ENCODE peak calls at places on chromosomes 1 and 21, in seven cellular contexts. W is NCI-H1092 treated with DMSO at 0.1 percent for 48 hours, N is glomerular endothelial cell, Z is MV-4-11, A is neural crest cell, F is amygdala, X is lower leg skin. B is an unnamed sample.

GRCh38 chr1:231226161-231226560 is 14.9 kb upstream of the GNPAT start:
- DNase-seq in Z (no peak), X (no peak), W (no peak), A (no peak), F (no peak), N (no peak), B (no peak)

GRCh38 chr1:3968851-3969250 is 68.8 kb upstream of the C1orf174 start:
- DNase-seq in Z (no peak), F (no peak), A (no peak), W (no peak), X (no peak), N (no peak), B (no peak)

GRCh38 chr1:205947024-205947423 is 3.8 kb upstream of the SLC26A9 start:
- DNase-seq in Z (no peak), F (no peak), X (peak), N (no peak), A (no peak), W (no peak), B (no peak)

GRCh38 chr1:180521474-180522203 is 19.3 kb upstream of the ACBD6 start:
- DNase-seq in W (no peak), Z (no peak), X (no peak), F (no peak), A (no peak), N (no peak), B (no peak)

GRCh38 chr1:203217668-203218067 is 11.8 kb downstream of the CHIT1 start:
- DNase-seq in W (no peak), A (no peak), N (no peak), F (no peak), X (no peak), Z (no peak), B (no peak)

GRCh38 chr1:111275079-111275478 is 15.6 kb upstream of the CHIA start:
- DNase-seq in F (peak), A (no peak), X (peak), N (no peak), W (no peak), Z (peak), B (peak)

GRCh38 chr1:19734056-19734455 is 65.7 kb downstream of the TMCO4 start:
- DNase-seq in F (no peak), W (no peak), N (no peak), Z (no peak), A (no peak), X (no peak), B (no peak)

GRCh38 chr1:50829010-50829958 is 130.8 kb downstream of the FAF1 start:
- DNase-seq in W (no peak), Z (no peak), A (no peak), N (peak), F (no peak), X (no peak), B (no peak)

GRCh38 chr1:51526248-51526647 is 7.2 kb upstream of the EPS15 start:
- DNase-seq in F (no peak), W (no peak), A (no peak), N (no peak), Z (no peak), X (no peak), B (no peak)

GRCh38 chr1:183101841-183102276 is 78.6 kb downstream of the LAMC1 start:
- DNase-seq in N (no peak), F (no peak), A (no peak), Z (peak), W (no peak), X (no peak), B (no peak)

GRCh38 chr1:86154581-86155060 is 2.0 kb downstream of the COL24A1 start:
- DNase-seq in Z (no peak), W (no peak), N (no peak), A (peak), X (no peak), F (no peak), B (no peak)

GRCh38 chr21:14215971-14216621 is at the start of gene RBM11:
- DNase-seq in W (peak), Z (no peak), X (peak), F (peak), N (no peak), A (peak), B (peak)

GRCh38 chr1:50251592-50252165 is 143.0 kb downstream of the ELAVL4 start:
- DNase-seq in W (peak), F (no peak), A (no peak), X (no peak), Z (no peak), N (no peak), B (no peak)

GRCh38 chr1:226149806-226150205 is 36.7 kb downstream of the ACBD3 start:
- DNase-seq in N (no peak), F (no peak), A (no peak), Z (peak), X (no peak), W (no peak), B (no peak)

GRCh38 chr1:201666645-201667044 is 127.7 kb downstream of the NAV1 start:
- DNase-seq in N (no peak), Z (no peak), W (no peak), X (no peak), F (no peak), A (no peak), B (no peak)

GRCh38 chr1:90434460-90434859 is 282.6 kb downstream of the BARHL2 start:
- DNase-seq in N (no peak), X (no peak), F (no peak), W (no peak), Z (no peak), A (no peak), B (no peak)

GRCh38 chr1:212712451-212713303 is 13.0 kb upstream of the BATF3 start:
- DNase-seq in W (no peak), A (no peak), N (no peak), X (no peak), Z (peak), F (no peak), B (no peak)

GRCh38 chr1:78267513-78268218 is 221.9 kb downstream of the GIPC2 start:
- DNase-seq in X (no peak), W (no peak), A (no peak), F (no peak), N (no peak), Z (no peak), B (no peak)

GRCh38 chr1:186792870-186793581 is 35.7 kb upstream of the PLA2G4A start:
- DNase-seq in Z (no peak), A (no peak), N (no peak), F (no peak), W (no peak), X (no peak), B (no peak)

GRCh38 chr21:32771134-32771523 is 426 bp downstream of the PAXBP1 start:
- DNase-seq in F (no peak), X (peak), Z (peak), W (no peak), A (no peak), N (no peak), B (no peak)

GRCh38 chr1:175338447-175339135 is 146.0 kb upstream of the KIAA0040 start:
- DNase-seq in W (no peak), X (no peak), F (no peak), N (no peak), A (peak), Z (no peak), B (no peak)

GRCh38 chr1:154335351-154335714 is 10.0 kb downstream of the ATP8B2 start:
- DNase-seq in Z (no peak), A (no peak), W (no peak), X (no peak), F (no peak), N (no peak), B (no peak)

GRCh38 chr1:91600431-91601330 is 100.0 kb downstream of the CDC7 start:
- DNase-seq in X (no peak), N (no peak), Z (no peak), A (no peak), W (no peak), F (no peak), B (no peak)

GRCh38 chr1:153525088-153525713 is 10.6 kb downstream of the S100A6 start:
- DNase-seq in A (no peak), N (no peak), Z (no peak), W (no peak), F (no peak), X (no peak), B (no peak)

GRCh38 chr1:179743679-179744400 is 749 bp downstream of the FAM163A start:
- DNase-seq in A (peak), X (no peak), Z (no peak), W (peak), N (no peak), F (no peak), B (no peak)

GRCh38 chr1:1360511-1361169 is 2.3 kb upstream of the MXRA8 start:
- DNase-seq in F (no peak), W (no peak), N (no peak), Z (no peak), X (no peak), A (no peak), B (no peak)

GRCh38 chr1:209886219-209886536 is 51.8 kb upstream of the SYT14 start:
- DNase-seq in A (no peak), N (no peak), X (no peak), Z (no peak), F (no peak), W (peak), B (no peak)

GRCh38 chr1:225412301-225412700 is 15.5 kb downstream of the LBR start:
- DNase-seq in F (no peak), W (no peak), A (no peak), X (no peak), Z (no peak), N (no peak), B (no peak)

GRCh38 chr1:40299366-40300248 is 17.5 kb downstream of the COL9A2 start:
- DNase-seq in X (no peak), F (no peak), Z (no peak), N (no peak), A (no peak), W (no peak), B (no peak)

B was measured in putamen.